ENCODE peak calls at places on chromosomes 16 and 17, in ten cellular contexts. One of them, this sample, is unnamed.
A peak's percentile ranks its signal among the peaks of the same experiment; 100 is the strongest.

GRCh38 chr16:85373741-85374570 is 239.2 kb upstream of the GSE1 start:
- DNase-seq in upper lobe of left lung: peak; percentile 70
- DNase-seq in astrocyte: no peak
- DNase-seq in A549: no peak
- DNase-seq in upper lobe of right lung: no peak
- DNase-seq in CD8-positive, alpha-beta T cell: no peak
- DNase-seq in left ventricle myocardium inferior: no peak
- DNase-seq in dorsolateral prefrontal cortex: no peak
- DNase-seq in breast epithelium: no peak
- DNase-seq in AG04450: no peak
- DNase-seq in this sample: no peak

GRCh38 chr16:85781685-85782370 is 17.5 kb downstream of the EMC8 start:
- DNase-seq in upper lobe of left lung: peak; percentile 77
- DNase-seq in astrocyte: peak; percentile 74
- DNase-seq in A549: no peak
- DNase-seq in upper lobe of right lung: peak; percentile 79
- DNase-seq in CD8-positive, alpha-beta T cell: no peak
- DNase-seq in left ventricle myocardium inferior: peak; percentile 63
- DNase-seq in dorsolateral prefrontal cortex: peak; percentile 81
- DNase-seq in breast epithelium: peak; percentile 40
- DNase-seq in AG04450: no peak
- DNase-seq in this sample: peak; percentile 67

GRCh38 chr17:79970576-79971068 is 65.0 kb downstream of the TBC1D16 start:
- DNase-seq in upper lobe of left lung: no peak
- DNase-seq in astrocyte: no peak
- DNase-seq in A549: peak; percentile 75
- DNase-seq in upper lobe of right lung: peak; percentile 59
- DNase-seq in CD8-positive, alpha-beta T cell: no peak
- DNase-seq in left ventricle myocardium inferior: peak; percentile 15
- DNase-seq in dorsolateral prefrontal cortex: peak; percentile 32
- DNase-seq in breast epithelium: no peak
- DNase-seq in AG04450: no peak
- DNase-seq in this sample: peak; percentile 51

GRCh38 chr17:42928714-42929496 is 28.3 kb downstream of the G6PC1 start:
- DNase-seq in upper lobe of left lung: no peak
- DNase-seq in astrocyte: peak; percentile 74
- DNase-seq in A549: peak; percentile 93
- DNase-seq in upper lobe of right lung: no peak
- DNase-seq in CD8-positive, alpha-beta T cell: no peak
- DNase-seq in left ventricle myocardium inferior: no peak
- DNase-seq in dorsolateral prefrontal cortex: no peak
- DNase-seq in breast epithelium: no peak
- DNase-seq in AG04450: peak; percentile 52
- DNase-seq in this sample: peak; percentile 53

GRCh38 chr17:49003557-49004511 is 6.6 kb downstream of the IGF2BP1 start:
- DNase-seq in upper lobe of left lung: peak; percentile 78
- DNase-seq in astrocyte: no peak
- DNase-seq in A549: no peak
- DNase-seq in upper lobe of right lung: no peak
- DNase-seq in CD8-positive, alpha-beta T cell: no peak
- DNase-seq in left ventricle myocardium inferior: no peak
- DNase-seq in dorsolateral prefrontal cortex: no peak
- DNase-seq in breast epithelium: no peak
- DNase-seq in AG04450: no peak
- DNase-seq in this sample: no peak

GRCh38 chr17:15298176-15298575 is 33.0 kb upstream of the PMP22 start:
- DNase-seq in upper lobe of left lung: no peak
- DNase-seq in astrocyte: peak; percentile 79
- DNase-seq in A549: no peak
- DNase-seq in upper lobe of right lung: no peak
- DNase-seq in CD8-positive, alpha-beta T cell: no peak
- DNase-seq in left ventricle myocardium inferior: no peak
- DNase-seq in dorsolateral prefrontal cortex: no peak
- DNase-seq in breast epithelium: no peak
- DNase-seq in AG04450: no peak
- DNase-seq in this sample: no peak

GRCh38 chr16:31327675-31328225 is 27.2 kb upstream of the ITGAX start:
- DNase-seq in upper lobe of left lung: no peak
- DNase-seq in astrocyte: no peak
- DNase-seq in A549: no peak
- DNase-seq in upper lobe of right lung: no peak
- DNase-seq in CD8-positive, alpha-beta T cell: no peak
- DNase-seq in left ventricle myocardium inferior: no peak
- DNase-seq in dorsolateral prefrontal cortex: no peak
- DNase-seq in breast epithelium: no peak
- DNase-seq in AG04450: no peak
- DNase-seq in this sample: no peak

GRCh38 chr17:30427611-30428010 is 48.9 kb downstream of the CPD start:
- DNase-seq in upper lobe of left lung: no peak
- DNase-seq in astrocyte: no peak
- DNase-seq in A549: no peak
- DNase-seq in upper lobe of right lung: no peak
- DNase-seq in CD8-positive, alpha-beta T cell: no peak
- DNase-seq in left ventricle myocardium inferior: no peak
- DNase-seq in dorsolateral prefrontal cortex: no peak
- DNase-seq in breast epithelium: no peak
- DNase-seq in AG04450: no peak
- DNase-seq in this sample: no peak

GRCh38 chr17:19716108-19717030 is at the start of gene SLC47A2:
- DNase-seq in upper lobe of left lung: no peak
- DNase-seq in astrocyte: no peak
- DNase-seq in A549: no peak
- DNase-seq in upper lobe of right lung: peak; percentile 50
- DNase-seq in CD8-positive, alpha-beta T cell: no peak
- DNase-seq in left ventricle myocardium inferior: no peak
- DNase-seq in dorsolateral prefrontal cortex: no peak
- DNase-seq in breast epithelium: no peak
- DNase-seq in AG04450: no peak
- DNase-seq in this sample: no peak

GRCh38 chr16:50282010-50282538 is 15.7 kb downstream of the ADCY7 start:
- DNase-seq in upper lobe of left lung: peak; percentile 86
- DNase-seq in astrocyte: peak; percentile 64
- DNase-seq in A549: no peak
- DNase-seq in upper lobe of right lung: peak; percentile 91
- DNase-seq in CD8-positive, alpha-beta T cell: peak; percentile 71
- DNase-seq in left ventricle myocardium inferior: peak; percentile 77
- DNase-seq in dorsolateral prefrontal cortex: peak; percentile 62
- DNase-seq in breast epithelium: peak; percentile 35
- DNase-seq in AG04450: no peak
- DNase-seq in this sample: peak; percentile 92

GRCh38 chr17:64256913-64257807 is 5.9 kb downstream of the TEX2 start:
- DNase-seq in upper lobe of left lung: no peak
- DNase-seq in astrocyte: peak; percentile 67
- DNase-seq in A549: no peak
- DNase-seq in upper lobe of right lung: no peak
- DNase-seq in CD8-positive, alpha-beta T cell: no peak
- DNase-seq in left ventricle myocardium inferior: no peak
- DNase-seq in dorsolateral prefrontal cortex: no peak
- DNase-seq in breast epithelium: no peak
- DNase-seq in AG04450: no peak
- DNase-seq in this sample: no peak

GRCh38 chr17:72560303-72561247 is 439.8 kb downstream of the SOX9 start:
- DNase-seq in upper lobe of left lung: peak; percentile 37
- DNase-seq in astrocyte: peak; percentile 26
- DNase-seq in A549: peak; percentile 87
- DNase-seq in upper lobe of right lung: peak; percentile 88
- DNase-seq in CD8-positive, alpha-beta T cell: peak; percentile 36
- DNase-seq in left ventricle myocardium inferior: no peak
- DNase-seq in dorsolateral prefrontal cortex: peak; percentile 71
- DNase-seq in breast epithelium: no peak
- DNase-seq in AG04450: no peak
- DNase-seq in this sample: peak; percentile 85

GRCh38 chr17:74380086-74380958 is 13.0 kb downstream of the GPR142 start:
- DNase-seq in upper lobe of left lung: no peak
- DNase-seq in astrocyte: no peak
- DNase-seq in A549: peak; percentile 44
- DNase-seq in upper lobe of right lung: no peak
- DNase-seq in CD8-positive, alpha-beta T cell: no peak
- DNase-seq in left ventricle myocardium inferior: no peak
- DNase-seq in dorsolateral prefrontal cortex: no peak
- DNase-seq in breast epithelium: peak; percentile 39
- DNase-seq in AG04450: no peak
- DNase-seq in this sample: no peak

GRCh38 chr17:56290486-56291118 is 137.3 kb downstream of the ANKFN1 start:
- DNase-seq in upper lobe of left lung: no peak
- DNase-seq in astrocyte: no peak
- DNase-seq in A549: no peak
- DNase-seq in upper lobe of right lung: no peak
- DNase-seq in CD8-positive, alpha-beta T cell: no peak
- DNase-seq in left ventricle myocardium inferior: no peak
- DNase-seq in dorsolateral prefrontal cortex: no peak
- DNase-seq in breast epithelium: no peak
- DNase-seq in AG04450: no peak
- DNase-seq in this sample: no peak

GRCh38 chr17:17500999-17501605 is 4.9 kb upstream of the RASD1 start:
- DNase-seq in upper lobe of left lung: no peak
- DNase-seq in astrocyte: no peak
- DNase-seq in A549: no peak
- DNase-seq in upper lobe of right lung: peak; percentile 47
- DNase-seq in CD8-positive, alpha-beta T cell: no peak
- DNase-seq in left ventricle myocardium inferior: no peak
- DNase-seq in dorsolateral prefrontal cortex: no peak
- DNase-seq in breast epithelium: no peak
- DNase-seq in AG04450: no peak
- DNase-seq in this sample: no peak
- TF ChIP-seq CTCF in upper lobe of left lung: no peak
- TF ChIP-seq CTCF in astrocyte: no peak
- TF ChIP-seq CTCF in A549: no peak
- TF ChIP-seq CTCF in upper lobe of right lung: no peak
- TF ChIP-seq CTCF in CD8-positive, alpha-beta T cell: no peak
- TF ChIP-seq CTCF in left ventricle myocardium inferior: no peak
- TF ChIP-seq CTCF in dorsolateral prefrontal cortex: no peak
- TF ChIP-seq CTCF in breast epithelium: no peak
- TF ChIP-seq CTCF in AG04450: peak; percentile 38
- TF ChIP-seq CTCF in this sample: no peak

GRCh38 chr16:87554754-87555427 is 47.4 kb upstream of the JPH3 start:
- DNase-seq in upper lobe of left lung: no peak
- DNase-seq in astrocyte: no peak
- DNase-seq in A549: no peak
- DNase-seq in upper lobe of right lung: no peak
- DNase-seq in CD8-positive, alpha-beta T cell: no peak
- DNase-seq in left ventricle myocardium inferior: no peak
- DNase-seq in dorsolateral prefrontal cortex: no peak
- DNase-seq in breast epithelium: no peak
- DNase-seq in AG04450: no peak
- DNase-seq in this sample: peak; percentile 63
- H3K27ac ChIP-seq in upper lobe of left lung: peak overlapping the region; percentile 72
- H3K27ac ChIP-seq in astrocyte: no peak overlapping the region
- H3K27ac ChIP-seq in A549: no peak overlapping the region
- H3K27ac ChIP-seq in upper lobe of right lung: peak overlapping the region; percentile 55
- H3K27ac ChIP-seq in CD8-positive, alpha-beta T cell: no peak overlapping the region
- H3K27ac ChIP-seq in left ventricle myocardium inferior: no peak overlapping the region
- H3K27ac ChIP-seq in dorsolateral prefrontal cortex: no peak overlapping the region
- H3K27ac ChIP-seq in breast epithelium: no peak overlapping the region
- H3K27ac ChIP-seq in AG04450: no peak overlapping the region
- H3K27ac ChIP-seq in this sample: no peak overlapping the region

GRCh38 chr16:88768041-88768876 is 16.8 kb downstream of the PIEZO1 start:
- DNase-seq in upper lobe of left lung: peak; percentile 95
- DNase-seq in astrocyte: peak; percentile 50
- DNase-seq in A549: no peak
- DNase-seq in upper lobe of right lung: peak; percentile 93
- DNase-seq in CD8-positive, alpha-beta T cell: no peak
- DNase-seq in left ventricle myocardium inferior: no peak
- DNase-seq in dorsolateral prefrontal cortex: no peak
- DNase-seq in breast epithelium: peak; percentile 64
- DNase-seq in AG04450: no peak
- DNase-seq in this sample: peak; percentile 87

GRCh38 chr16:88772871-88773811 is 11.9 kb downstream of the PIEZO1 start:
- DNase-seq in upper lobe of left lung: peak; percentile 88
- DNase-seq in astrocyte: peak; percentile 91
- DNase-seq in A549: no peak
- DNase-seq in upper lobe of right lung: no peak
- DNase-seq in CD8-positive, alpha-beta T cell: no peak
- DNase-seq in left ventricle myocardium inferior: peak; percentile 58
- DNase-seq in dorsolateral prefrontal cortex: no peak
- DNase-seq in breast epithelium: peak; percentile 55
- DNase-seq in AG04450: peak; percentile 86
- DNase-seq in this sample: peak; percentile 47

GRCh38 chr16:88769617-88770458 is 15.2 kb downstream of the PIEZO1 start:
- DNase-seq in upper lobe of left lung: peak; percentile 82
- DNase-seq in astrocyte: no peak
- DNase-seq in A549: peak; percentile 54
- DNase-seq in upper lobe of right lung: peak; percentile 86
- DNase-seq in CD8-positive, alpha-beta T cell: no peak
- DNase-seq in left ventricle myocardium inferior: no peak
- DNase-seq in dorsolateral prefrontal cortex: no peak
- DNase-seq in breast epithelium: peak; percentile 84
- DNase-seq in AG04450: no peak
- DNase-seq in this sample: peak; percentile 82

GRCh38 chr16:88771294-88771772 is 13.7 kb downstream of the PIEZO1 start:
- DNase-seq in upper lobe of left lung: peak; percentile 70
- DNase-seq in astrocyte: no peak
- DNase-seq in A549: no peak
- DNase-seq in upper lobe of right lung: no peak
- DNase-seq in CD8-positive, alpha-beta T cell: no peak
- DNase-seq in left ventricle myocardium inferior: no peak
- DNase-seq in dorsolateral prefrontal cortex: no peak
- DNase-seq in breast epithelium: no peak
- DNase-seq in AG04450: no peak
- DNase-seq in this sample: no peak

DNA sequence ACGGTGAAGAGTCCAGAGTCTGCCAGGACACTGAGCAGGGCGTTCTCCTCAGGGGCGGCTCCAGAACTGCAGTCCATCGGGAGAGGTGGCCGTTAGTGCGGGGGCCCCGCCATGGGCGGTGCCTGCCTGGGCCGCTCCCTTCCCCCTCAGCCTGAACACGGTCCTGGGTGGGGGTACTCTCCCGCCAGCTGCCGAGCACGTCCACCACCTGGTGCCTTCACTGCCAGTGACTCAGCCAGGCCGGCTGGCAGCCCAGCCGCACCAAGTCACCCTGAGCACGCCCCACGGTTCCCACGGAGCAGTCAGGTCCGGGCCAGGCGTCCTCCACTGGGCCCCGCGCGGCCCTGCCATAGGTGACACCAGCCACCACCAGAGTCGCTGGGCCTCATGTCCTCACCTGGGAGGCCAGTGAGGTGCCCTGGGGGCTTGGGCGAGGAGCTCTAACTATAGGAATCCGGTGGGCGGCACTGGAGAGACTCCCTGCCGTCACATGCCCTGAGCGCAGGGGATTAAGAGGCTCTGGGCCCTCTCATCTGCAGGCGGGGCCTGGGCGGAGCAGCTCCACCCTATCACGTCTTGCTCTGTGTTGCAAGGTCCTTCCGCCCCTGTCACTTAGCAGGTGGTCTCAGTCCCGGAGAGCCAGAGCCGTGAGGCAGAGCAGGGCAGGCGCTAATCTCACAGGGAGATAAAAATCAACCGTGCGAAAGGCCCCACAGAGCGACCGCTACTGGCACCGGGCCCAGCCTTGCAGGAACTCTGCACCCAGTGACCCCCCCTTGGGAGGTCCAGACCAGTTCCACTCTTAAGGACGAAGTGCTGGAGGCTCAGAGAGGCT is 14.3 kb downstream of the PIEZO1 start:
- DNase-seq in upper lobe of left lung: peak; percentile 89
- DNase-seq in astrocyte: peak; percentile 80
- DNase-seq in A549: peak; percentile 45
- DNase-seq in upper lobe of right lung: peak; percentile 90
- DNase-seq in CD8-positive, alpha-beta T cell: peak; percentile 63
- DNase-seq in left ventricle myocardium inferior: peak; percentile 61
- DNase-seq in dorsolateral prefrontal cortex: no peak
- DNase-seq in breast epithelium: peak; percentile 74
- DNase-seq in AG04450: peak; percentile 63
- DNase-seq in this sample: peak; percentile 87
- TF ChIP-seq CTCF in upper lobe of left lung: no peak
- TF ChIP-seq CTCF in astrocyte: no peak
- TF ChIP-seq CTCF in A549: no peak
- TF ChIP-seq CTCF in upper lobe of right lung: no peak
- TF ChIP-seq CTCF in CD8-positive, alpha-beta T cell: no peak
- TF ChIP-seq CTCF in left ventricle myocardium inferior: no peak
- TF ChIP-seq CTCF in dorsolateral prefrontal cortex: no peak
- TF ChIP-seq CTCF in breast epithelium: no peak
- TF ChIP-seq CTCF in AG04450: no peak
- TF ChIP-seq CTCF in this sample: no peak

GRCh38 chr17:5785343-5785742 is 201.0 kb upstream of the NLRP1 start:
- DNase-seq in upper lobe of left lung: no peak
- DNase-seq in astrocyte: peak; percentile 75
- DNase-seq in A549: no peak
- DNase-seq in upper lobe of right lung: no peak
- DNase-seq in CD8-positive, alpha-beta T cell: no peak
- DNase-seq in left ventricle myocardium inferior: no peak
- DNase-seq in dorsolateral prefrontal cortex: no peak
- DNase-seq in breast epithelium: no peak
- DNase-seq in AG04450: no peak
- DNase-seq in this sample: no peak
- H3K27ac ChIP-seq in upper lobe of left lung: no peak overlapping the region
- H3K27ac ChIP-seq in astrocyte: peak overlapping the region; percentile 54
- H3K27ac ChIP-seq in A549: no peak overlapping the region
- H3K27ac ChIP-seq in upper lobe of right lung: no peak overlapping the region
- H3K27ac ChIP-seq in CD8-positive, alpha-beta T cell: no peak overlapping the region
- H3K27ac ChIP-seq in left ventricle myocardium inferior: no peak overlapping the region
- H3K27ac ChIP-seq in dorsolateral prefrontal cortex: no peak overlapping the region
- H3K27ac ChIP-seq in breast epithelium: no peak overlapping the region
- H3K27ac ChIP-seq in AG04450: peak overlapping the region; percentile 62
- H3K27ac ChIP-seq in this sample: no peak overlapping the region

This sample was measured in lower lobe of right lung.